ENCODE peak calls at places on chromosome 22, in six cellular contexts. N is heart left ventricle, I is GM23248, Z is tibial nerve, T is esophagus muscularis mucosa, G is small intestine. X is an unnamed sample. For H3K27me3 and H3K9me3, the result is how much of the 10 kb centered on the place peaks cover.

GRCh38 chr22:47943729-47944700 is 1181.6 kb downstream of the TBC1D22A start:
- DNase-seq in N (no peak), I (no peak), Z (no peak), T (peak), G (no peak), X (peak)

GRCh38 chr22:37484115-37485005 is 1.8 kb downstream of the MFNG start:
- DNase-seq in N (peak), I (no peak), Z (peak), T (peak), G (peak), X (no peak)

GRCh38 chr22:38718414-38718813 is 12.7 kb downstream of the GTPBP1 start:
- DNase-seq in N (no peak), I (peak), Z (no peak), T (no peak), G (peak), X (peak)

GRCh38 chr22:21443057-21443734 is 24.0 kb upstream of the TMEM191C start:
- DNase-seq in N (no peak), I (no peak), Z (no peak), T (no peak), G (no peak), X (no peak)

GRCh38 chr22:50599816-50600454 is 658 bp upstream of the MAPK8IP2 start:
- DNase-seq in N (no peak), I (peak), Z (peak), T (no peak), G (peak), X (peak)

GRCh38 chr22:31682751-31683150 is 20.7 kb upstream of the PISD start:
- DNase-seq in N (no peak), I (no peak), Z (no peak), T (no peak), G (no peak), X (no peak)

GRCh38 chr22:48627203-48627602 is 1200.5 kb downstream of the BRD1 start:
- DNase-seq in N (no peak), I (no peak), Z (no peak), T (no peak), G (no peak), X (peak)

GRCh38 chr22:32376681-32377080 is 19.0 kb downstream of the RFPL3 start:
- DNase-seq in N (no peak), I (no peak), Z (no peak), T (no peak), G (no peak), X (no peak)

GRCh38 chr22:24827305-24827704 is 21.3 kb downstream of the SGSM1 start:
- DNase-seq in N (no peak), I (no peak), Z (no peak), T (no peak), G (peak), X (no peak)

GRCh38 chr22:39244496-39245129 is at the start of gene PDGFB:
- DNase-seq in N (peak), I (peak), Z (peak), T (no peak), G (no peak), X (no peak)

GRCh38 chr22:42596376-42596775 is 18.3 kb downstream of the POLDIP3 start:
- DNase-seq in N (peak), I (no peak), Z (no peak), T (no peak), G (no peak), X (no peak)

GRCh38 chr22:24497879-24498278 is 2.7 kb downstream of the UPB1 start:
- DNase-seq in N (no peak), I (no peak), Z (no peak), T (no peak), G (no peak), X (no peak)

GRCh38 chr22:43860831-43861230 is 1.5 kb downstream of the SULT4A1 start:
- DNase-seq in N (no peak), I (no peak), Z (no peak), T (no peak), G (peak), X (no peak)

GRCh38 chr22:36352775-36353507 is 34.8 kb downstream of the MYH9 start:
- DNase-seq in N (peak), I (no peak), Z (peak), T (no peak), G (no peak), X (no peak)

GRCh38 chr22:19868333-19868732 is 13.7 kb upstream of the GNB1L start:
- DNase-seq in N (no peak), I (no peak), Z (no peak), T (no peak), G (no peak), X (no peak)
- H3K27me3 ChIP-seq in N (under half), I (under half), Z (under half), T (under half), G (under half), X (under half)

GRCh38 chr22:26106412-26106811 is 62.9 kb upstream of the SEZ6L start:
- DNase-seq in N (no peak), I (no peak), Z (no peak), T (no peak), G (no peak), X (no peak)
- H3K9me3 ChIP-seq in N (under half), I (under half), Z (under half), T (under half), G (under half), X (under half)

GRCh38 chr22:22666307-22667091 is 22.1 kb downstream of the GGTLC2 start:
- DNase-seq in N (no peak), I (peak), Z (no peak), T (no peak), G (peak), X (peak)

GRCh38 chr22:22662095-22662494 is 17.7 kb downstream of the GGTLC2 start:
- DNase-seq in N (no peak), I (no peak), Z (no peak), T (no peak), G (no peak), X (no peak)

GRCh38 chr22:22663861-22664800 is 19.7 kb downstream of the GGTLC2 start:
- DNase-seq in N (no peak), I (no peak), Z (no peak), T (no peak), G (no peak), X (no peak)

GRCh38 chr22:22657712-22658111 is 13.3 kb downstream of the GGTLC2 start:
- DNase-seq in N (no peak), I (no peak), Z (no peak), T (no peak), G (no peak), X (no peak)

DNA sequence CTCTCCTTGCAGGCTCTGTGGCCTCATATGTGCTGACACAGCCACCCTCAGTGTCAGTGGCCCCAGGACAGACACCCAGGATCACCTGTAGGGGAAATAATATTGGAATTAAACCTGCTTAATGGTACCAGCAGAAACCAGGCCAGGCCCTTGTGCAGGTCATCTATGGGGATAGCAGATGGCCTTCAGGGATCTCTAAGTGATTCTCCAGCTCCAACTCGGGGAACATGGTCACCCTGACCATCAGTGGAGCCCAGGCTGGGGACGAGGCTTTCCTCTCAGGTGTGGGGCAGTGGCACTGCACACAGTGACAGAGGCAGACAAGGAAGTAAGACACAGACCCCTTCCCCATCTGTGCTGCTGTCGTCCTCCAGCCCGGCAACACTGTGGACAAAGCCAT is 16.9 kb downstream of the GGTLC2 start:
- DNase-seq in N (no peak), I (no peak), Z (no peak), T (no peak), G (no peak), X (no peak)
- H3K27me3 ChIP-seq in N (under half), I (under half), Z (under half), T (under half), G (under half), X (under half)

GRCh38 chr22:17891427-17892167 is 117.3 kb upstream of the BID start:
- DNase-seq in N (peak), I (no peak), Z (no peak), T (no peak), G (peak), X (no peak)

GRCh38 chr22:17896552-17896951 is 122.3 kb upstream of the BID start:
- DNase-seq in N (peak), I (no peak), Z (no peak), T (no peak), G (no peak), X (no peak)

GRCh38 chr22:17897411-17897810 is 123.1 kb upstream of the BID start:
- DNase-seq in N (no peak), I (no peak), Z (no peak), T (no peak), G (no peak), X (no peak)

GRCh38 chr22:17890892-17891291 is 116.6 kb upstream of the BID start:
- DNase-seq in N (no peak), I (no peak), Z (no peak), T (no peak), G (no peak), X (no peak)

DNA sequence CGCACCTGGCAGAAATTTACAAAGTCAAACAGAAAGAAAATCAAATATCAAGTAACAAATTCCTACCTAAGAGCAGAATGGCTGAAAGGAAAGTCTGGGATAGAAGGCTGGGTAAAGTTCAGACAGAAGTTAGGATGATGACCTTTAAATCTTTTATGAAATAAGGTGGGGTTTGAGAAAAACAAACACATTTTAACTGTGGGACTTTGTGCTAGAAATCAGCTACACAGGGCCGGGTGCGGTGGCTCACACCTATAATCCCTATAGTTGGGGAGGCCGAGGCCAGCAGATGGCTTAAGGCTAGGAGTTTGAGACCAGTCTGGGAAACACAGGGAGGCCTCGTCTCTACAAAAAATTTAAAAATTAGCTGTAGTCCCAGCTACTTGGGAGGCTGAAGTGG is 119.6 kb upstream of the BID start:
- DNase-seq in N (no peak), I (no peak), Z (no peak), T (no peak), G (peak), X (no peak)
- H3K9me3 ChIP-seq in N (under half), I (under half), Z (under half), T (under half), G (under half), X (under half)

DNA sequence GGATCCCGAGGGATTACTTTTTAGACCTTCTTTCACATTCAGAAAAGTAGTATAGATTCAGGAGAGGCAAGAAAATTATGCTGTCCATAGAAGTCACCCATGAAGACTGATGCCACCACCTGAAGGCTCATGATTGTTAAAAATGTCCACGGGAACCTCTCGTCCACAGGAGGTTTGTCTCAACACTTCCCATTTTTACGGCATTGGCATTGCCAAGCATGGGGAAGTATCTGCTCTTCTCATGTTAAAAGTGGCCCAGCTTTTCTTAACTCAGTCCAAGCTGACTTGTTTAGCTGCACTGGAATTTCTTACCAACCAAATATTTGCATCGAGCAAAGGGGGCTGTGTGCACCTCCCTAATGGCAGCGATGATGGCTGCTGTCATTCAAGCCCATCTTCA is 9.6 kb downstream of the CDPF1 start:
- DNase-seq in N (no peak), I (no peak), Z (no peak), T (no peak), G (no peak), X (no peak)
- H3K27me3 ChIP-seq in N (under half), I (under half), Z (under half), T (under half), G (under half), X (under half)

GRCh38 chr22:16968218-16968595 is 39.8 kb downstream of the GAB4 start:
- DNase-seq in N (no peak), I (no peak), Z (no peak), T (peak), G (no peak), X (no peak)

GRCh38 chr22:16965560-16965959 is 42.5 kb downstream of the GAB4 start:
- DNase-seq in N (no peak), I (no peak), Z (no peak), T (no peak), G (no peak), X (no peak)

GRCh38 chr22:16969508-16970327 is 38.3 kb downstream of the GAB4 start:
- DNase-seq in N (no peak), I (no peak), Z (no peak), T (peak), G (no peak), X (peak)

GRCh38 chr22:16966251-16966650 is 41.8 kb downstream of the GAB4 start:
- DNase-seq in N (no peak), I (no peak), Z (no peak), T (peak), G (no peak), X (no peak)

GRCh38 chr22:16967453-16968217 is 40.4 kb downstream of the GAB4 start:
- DNase-seq in N (no peak), I (no peak), Z (no peak), T (peak), G (no peak), X (no peak)
- H3K9me3 ChIP-seq in N (under half), I (under half), Z (under half), T (under half), G (under half), X (under half)

GRCh38 chr22:22696104-22696503 is 51.7 kb downstream of the GGTLC2 start:
- DNase-seq in N (no peak), I (no peak), Z (no peak), T (no peak), G (no peak), X (no peak)
- H3K27me3 ChIP-seq in N (under half), I (under half), Z (under half), T (under half), G (under half), X (under half)